ENCODE peak calls at places on chromosomes 4 and X, in ten cellular contexts. F is epithelial cell of esophagus, K is AG09319, J is pancreas, M is AG04450, R is dorsolateral prefrontal cortex, P is fibroblast of the aortic adventitia, H is tibial nerve, V is ovary, G is A549. E is an unnamed sample.

GRCh38 chrX:68876731-68877130 is 47.9 kb downstream of the EFNB1 start:
- DNase-seq in G (no peak), K (no peak), R (no peak), H (no peak), J (no peak), M (no peak), F (no peak), V (no peak), P (no peak), E (no peak)

GRCh38 chr4:175671491-175671934 is 140.6 kb downstream of the GPM6A start:
- DNase-seq in H (no peak), F (peak; percentile 16), P (no peak), M (no peak), R (peak; percentile 66), V (no peak), J (no peak), K (no peak), G (peak; percentile 3), E (peak; percentile 44)

GRCh38 chr4:112029642-112030235 is 115.5 kb upstream of the FAM241A start:
- DNase-seq in F (peak; percentile 58), V (no peak), M (no peak), J (no peak), K (peak; percentile 14), P (no peak), H (no peak), R (no peak), G (no peak), E (peak; percentile 27)

GRCh38 chrX:113529425-113530013 is 688.9 kb upstream of the AMOT start:
- DNase-seq in M (no peak), G (no peak), V (no peak), J (no peak), R (no peak), F (no peak), P (no peak), K (no peak), H (no peak), E (no peak)

GRCh38 chr4:80307774-80308465 is 27.6 kb upstream of the CFAP299 start:
- DNase-seq in H (no peak), M (no peak), J (no peak), V (no peak), K (no peak), F (peak; percentile 93), G (no peak), R (no peak), P (peak; percentile 69), E (no peak)

GRCh38 chrX:48938721-48939416 is 18.5 kb downstream of the OTUD5 start:
- DNase-seq in K (no peak), P (no peak), M (no peak), J (no peak), F (no peak), H (no peak), G (no peak), V (no peak), R (no peak), E (no peak)

GRCh38 chrX:73214366-73215094 is at the start of gene NAP1L2:
- DNase-seq in H (peak; percentile 10), K (no peak), G (peak; percentile 55), M (no peak), P (peak; percentile 9), V (peak; percentile 48), F (peak; percentile 51), J (peak; percentile 48), R (peak; percentile 59), E (peak; percentile 59)

GRCh38 chr4:105426187-105426897 is 47.5 kb downstream of the PPA2 start:
- DNase-seq in M (no peak), P (no peak), J (no peak), K (no peak), R (no peak), H (no peak), V (no peak), F (no peak), G (no peak), E (no peak)

GRCh38 chr4:53573696-53574095 is 17.6 kb downstream of the LNX1 start:
- DNase-seq in V (no peak), K (no peak), F (no peak), P (no peak), G (no peak), H (no peak), M (no peak), R (no peak), J (no peak), E (no peak)

GRCh38 chr4:101961144-101961543 is 170.6 kb downstream of the BANK1 start:
- DNase-seq in R (no peak), M (no peak), P (peak; percentile 27), K (no peak), G (peak; percentile 13), J (no peak), H (no peak), F (peak; percentile 63), V (no peak), E (no peak)

GRCh38 chr4:113461281-113461680 is 300.3 kb downstream of the CAMK2D start:
- DNase-seq in H (no peak), G (no peak), R (no peak), F (no peak), V (no peak), P (no peak), K (no peak), J (no peak), M (no peak), E (no peak)
- TF ChIP-seq CTCF in H (no peak), G (no peak), R (no peak), F (no peak), V (no peak), P (no peak), K (no peak), J (no peak), M (no peak), E (no peak)

GRCh38 chr4:59968796-59969195 is 1231.3 kb upstream of the ADGRL3 start:
- DNase-seq in H (no peak), R (no peak), J (no peak), F (no peak), G (no peak), V (no peak), P (no peak), K (no peak), M (no peak), E (no peak)

GRCh38 chr4:59971952-59972351 is 1228.2 kb upstream of the ADGRL3 start:
- DNase-seq in H (no peak), K (no peak), R (no peak), P (no peak), M (no peak), V (no peak), J (no peak), F (no peak), G (no peak), E (no peak)

GRCh38 chr4:59969909-59970308 is 1230.2 kb upstream of the ADGRL3 start:
- DNase-seq in G (no peak), P (no peak), F (no peak), V (no peak), H (no peak), M (no peak), R (no peak), J (no peak), K (no peak), E (no peak)

GRCh38 chr4:59966758-59967157 is 1233.4 kb upstream of the ADGRL3 start:
- DNase-seq in M (no peak), F (no peak), K (no peak), G (no peak), P (no peak), V (no peak), R (no peak), H (no peak), J (no peak), E (no peak)
- TF ChIP-seq CTCF in M (no peak), F (no peak), K (no peak), G (no peak), P (no peak), V (no peak), R (no peak), H (no peak), J (no peak), E (no peak)

DNA sequence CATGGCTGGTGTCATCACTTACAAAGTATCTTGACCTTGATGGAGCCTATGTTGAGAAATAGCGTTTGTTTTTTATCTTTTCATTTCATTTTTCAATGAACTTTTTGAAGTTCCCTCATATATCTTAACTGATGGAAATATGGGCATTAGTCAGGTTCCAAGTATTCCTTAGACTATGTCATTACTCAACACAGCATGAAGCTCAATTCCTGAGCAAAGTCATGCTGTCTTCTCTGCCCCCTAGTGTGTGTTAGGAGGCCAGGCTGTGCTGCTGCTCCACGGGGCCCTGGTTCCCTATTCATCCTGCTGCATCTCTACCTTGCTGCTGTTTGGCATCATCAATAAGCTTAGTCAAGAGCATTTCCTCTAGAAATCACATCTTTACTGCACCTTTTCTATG is 40.9 kb downstream of the GPR143 start:
- DNase-seq in H (no peak), V (no peak), M (no peak), P (no peak), R (no peak), G (no peak), J (no peak), K (no peak), F (peak; percentile 22), E (no peak)
- TF ChIP-seq CTCF in H (no peak), V (no peak), M (no peak), P (no peak), R (no peak), G (no peak), J (no peak), K (no peak), F (no peak), E (no peak)

GRCh38 chrX:120456973-120457372 is 12.1 kb downstream of the LAMP2 start:
- DNase-seq in V (no peak), P (peak; percentile 41), R (no peak), J (no peak), H (no peak), K (no peak), F (peak; percentile 69), G (no peak), M (no peak), E (no peak)

GRCh38 chrX:120453985-120454384 is 15.1 kb downstream of the LAMP2 start:
- DNase-seq in P (peak; percentile 21), K (no peak), F (peak; percentile 56), G (no peak), M (no peak), H (no peak), J (no peak), V (no peak), R (no peak), E (no peak)

GRCh38 chrX:120450163-120450562 is 18.9 kb downstream of the LAMP2 start:
- DNase-seq in P (peak; percentile 10), H (no peak), G (peak; percentile 12), M (no peak), R (no peak), V (no peak), F (no peak), J (no peak), K (no peak), E (no peak)

GRCh38 chrX:120446503-120446902 is 22.6 kb downstream of the LAMP2 start:
- DNase-seq in M (no peak), V (no peak), K (no peak), P (peak; percentile 62), J (no peak), R (no peak), H (no peak), F (no peak), G (peak; percentile 1), E (no peak)

DNA sequence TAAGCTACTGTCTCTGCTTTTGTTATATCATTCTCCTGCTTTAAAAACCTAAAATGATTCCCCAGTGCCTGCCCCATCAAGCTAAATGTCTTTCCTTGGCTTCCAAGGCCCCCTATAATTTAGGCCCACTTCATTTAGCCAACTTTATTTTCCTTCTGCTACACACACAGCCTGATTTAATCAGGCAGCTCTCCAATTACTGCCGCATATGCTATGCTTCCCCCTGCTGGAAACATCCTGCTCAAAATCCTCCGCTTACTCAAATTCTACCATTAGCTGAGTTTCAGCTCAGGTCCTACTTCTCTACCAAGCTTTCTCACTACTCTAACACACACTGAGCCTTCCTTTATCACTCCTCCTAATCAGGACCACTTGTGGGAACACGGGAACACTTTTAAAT is 17.0 kb downstream of the LAMP2 start:
- DNase-seq in J (no peak), K (no peak), M (no peak), F (peak; percentile 30), V (no peak), G (peak; percentile 22), H (no peak), P (peak; percentile 33), R (no peak), E (no peak)
- TF ChIP-seq CTCF in J (no peak), K (peak; percentile 57), M (peak; percentile 59), F (peak; percentile 51), V (no peak), G (peak; percentile 23), H (no peak), P (peak; percentile 55), R (peak; percentile 54), E (no peak)